ENCODE peak calls at places on chromosomes 12 and 14, in ten cellular contexts. One of them, this sample, is unnamed.

GRCh38 chr12:74021937-74022336 is 515.7 kb upstream of the ATXN7L3B start:
- DNase-seq in IMR-90: no peak
- DNase-seq in AG04450: no peak
- DNase-seq in NB4: peak; percentile 72
- DNase-seq in foreskin fibroblast: no peak
- DNase-seq in BJ: no peak
- DNase-seq in WERI-Rb-1: peak; percentile 84
- DNase-seq in BE2C: peak; percentile 65
- DNase-seq in heart right ventricle: no peak
- DNase-seq in upper lobe of right lung: no peak
- DNase-seq in this sample: no peak

GRCh38 chr14:52351561-52352491 is 37.7 kb downstream of the PTGER2 start:
- DNase-seq in IMR-90: peak; percentile 41
- DNase-seq in AG04450: no peak
- DNase-seq in NB4: no peak
- DNase-seq in foreskin fibroblast: peak; percentile 76
- DNase-seq in BJ: peak; percentile 80
- DNase-seq in WERI-Rb-1: no peak
- DNase-seq in BE2C: peak; percentile 47
- DNase-seq in heart right ventricle: no peak
- DNase-seq in upper lobe of right lung: no peak
- DNase-seq in this sample: peak; percentile 95

GRCh38 chr14:61526405-61527312 is 168.7 kb upstream of the HIF1A start:
- DNase-seq in IMR-90: no peak
- DNase-seq in AG04450: no peak
- DNase-seq in NB4: peak; percentile 14
- DNase-seq in foreskin fibroblast: no peak
- DNase-seq in BJ: no peak
- DNase-seq in WERI-Rb-1: no peak
- DNase-seq in BE2C: no peak
- DNase-seq in heart right ventricle: no peak
- DNase-seq in upper lobe of right lung: peak; percentile 70
- DNase-seq in this sample: no peak

GRCh38 chr12:2092890-2093289 is 40.1 kb downstream of the CACNA1C start:
- DNase-seq in IMR-90: peak; percentile 36
- DNase-seq in AG04450: no peak
- DNase-seq in NB4: no peak
- DNase-seq in foreskin fibroblast: peak; percentile 41
- DNase-seq in BJ: no peak
- DNase-seq in WERI-Rb-1: no peak
- DNase-seq in BE2C: no peak
- DNase-seq in heart right ventricle: peak; percentile 62
- DNase-seq in upper lobe of right lung: peak; percentile 28
- DNase-seq in this sample: peak; percentile 59

GRCh38 chr12:72313757-72314270 is 41.6 kb downstream of the TRHDE start:
- DNase-seq in IMR-90: peak; percentile 40
- DNase-seq in AG04450: no peak
- DNase-seq in NB4: no peak
- DNase-seq in foreskin fibroblast: no peak
- DNase-seq in BJ: no peak
- DNase-seq in WERI-Rb-1: no peak
- DNase-seq in BE2C: no peak
- DNase-seq in heart right ventricle: no peak
- DNase-seq in upper lobe of right lung: no peak
- DNase-seq in this sample: no peak

GRCh38 chr12:127078577-127079350 is 1188.2 kb upstream of the TMEM132C start:
- DNase-seq in IMR-90: no peak
- DNase-seq in AG04450: no peak
- DNase-seq in NB4: no peak
- DNase-seq in foreskin fibroblast: peak; percentile 7
- DNase-seq in BJ: no peak
- DNase-seq in WERI-Rb-1: no peak
- DNase-seq in BE2C: no peak
- DNase-seq in heart right ventricle: no peak
- DNase-seq in upper lobe of right lung: no peak
- DNase-seq in this sample: no peak

GRCh38 chr12:27965411-27965810 is 7.1 kb downstream of the PTHLH start:
- DNase-seq in IMR-90: peak; percentile 63
- DNase-seq in AG04450: no peak
- DNase-seq in NB4: no peak
- DNase-seq in foreskin fibroblast: peak; percentile 44
- DNase-seq in BJ: no peak
- DNase-seq in WERI-Rb-1: no peak
- DNase-seq in BE2C: no peak
- DNase-seq in heart right ventricle: no peak
- DNase-seq in upper lobe of right lung: no peak
- DNase-seq in this sample: no peak

GRCh38 chr12:51262758-51263177 is 7.4 kb downstream of the SMAGP start:
- DNase-seq in IMR-90: peak; percentile 48
- DNase-seq in AG04450: no peak
- DNase-seq in NB4: peak; percentile 72
- DNase-seq in foreskin fibroblast: peak; percentile 74
- DNase-seq in BJ: no peak
- DNase-seq in WERI-Rb-1: peak; percentile 34
- DNase-seq in BE2C: peak; percentile 52
- DNase-seq in heart right ventricle: no peak
- DNase-seq in upper lobe of right lung: peak; percentile 70
- DNase-seq in this sample: no peak

GRCh38 chr12:124286946-124287345 is 7.9 kb upstream of the RFLNA start:
- DNase-seq in IMR-90: no peak
- DNase-seq in AG04450: no peak
- DNase-seq in NB4: no peak
- DNase-seq in foreskin fibroblast: no peak
- DNase-seq in BJ: no peak
- DNase-seq in WERI-Rb-1: no peak
- DNase-seq in BE2C: no peak
- DNase-seq in heart right ventricle: no peak
- DNase-seq in upper lobe of right lung: no peak
- DNase-seq in this sample: no peak

GRCh38 chr12:87678453-87678852 is 350.7 kb downstream of the C12orf50 start:
- DNase-seq in IMR-90: peak; percentile 59
- DNase-seq in AG04450: no peak
- DNase-seq in NB4: no peak
- DNase-seq in foreskin fibroblast: peak; percentile 19
- DNase-seq in BJ: no peak
- DNase-seq in WERI-Rb-1: no peak
- DNase-seq in BE2C: no peak
- DNase-seq in heart right ventricle: no peak
- DNase-seq in upper lobe of right lung: no peak
- DNase-seq in this sample: no peak

GRCh38 chr12:131830335-131831020 is 2.3 kb downstream of the MMP17 start:
- DNase-seq in IMR-90: peak; percentile 77
- DNase-seq in AG04450: peak; percentile 68
- DNase-seq in NB4: peak; percentile 92
- DNase-seq in foreskin fibroblast: peak; percentile 97
- DNase-seq in BJ: no peak
- DNase-seq in WERI-Rb-1: peak; percentile 85
- DNase-seq in BE2C: peak; percentile 87
- DNase-seq in heart right ventricle: peak; percentile 74
- DNase-seq in upper lobe of right lung: peak; percentile 87
- DNase-seq in this sample: peak; percentile 40

GRCh38 chr12:78095623-78096022 is 264.9 kb downstream of the NAV3 start:
- DNase-seq in IMR-90: no peak
- DNase-seq in AG04450: no peak
- DNase-seq in NB4: no peak
- DNase-seq in foreskin fibroblast: no peak
- DNase-seq in BJ: no peak
- DNase-seq in WERI-Rb-1: no peak
- DNase-seq in BE2C: no peak
- DNase-seq in heart right ventricle: no peak
- DNase-seq in upper lobe of right lung: no peak
- DNase-seq in this sample: no peak

GRCh38 chr12:78101181-78101876 is 270.6 kb downstream of the NAV3 start:
- DNase-seq in IMR-90: no peak
- DNase-seq in AG04450: no peak
- DNase-seq in NB4: no peak
- DNase-seq in foreskin fibroblast: no peak
- DNase-seq in BJ: no peak
- DNase-seq in WERI-Rb-1: no peak
- DNase-seq in BE2C: no peak
- DNase-seq in heart right ventricle: no peak
- DNase-seq in upper lobe of right lung: no peak
- DNase-seq in this sample: no peak

GRCh38 chr12:78101946-78102635 is 271.4 kb downstream of the NAV3 start:
- DNase-seq in IMR-90: no peak
- DNase-seq in AG04450: no peak
- DNase-seq in NB4: no peak
- DNase-seq in foreskin fibroblast: no peak
- DNase-seq in BJ: no peak
- DNase-seq in WERI-Rb-1: no peak
- DNase-seq in BE2C: no peak
- DNase-seq in heart right ventricle: no peak
- DNase-seq in upper lobe of right lung: no peak
- DNase-seq in this sample: no peak

GRCh38 chr12:78099806-78100205 is 269.1 kb downstream of the NAV3 start:
- DNase-seq in IMR-90: no peak
- DNase-seq in AG04450: no peak
- DNase-seq in NB4: no peak
- DNase-seq in foreskin fibroblast: no peak
- DNase-seq in BJ: no peak
- DNase-seq in WERI-Rb-1: no peak
- DNase-seq in BE2C: no peak
- DNase-seq in heart right ventricle: no peak
- DNase-seq in upper lobe of right lung: no peak
- DNase-seq in this sample: no peak

DNA sequence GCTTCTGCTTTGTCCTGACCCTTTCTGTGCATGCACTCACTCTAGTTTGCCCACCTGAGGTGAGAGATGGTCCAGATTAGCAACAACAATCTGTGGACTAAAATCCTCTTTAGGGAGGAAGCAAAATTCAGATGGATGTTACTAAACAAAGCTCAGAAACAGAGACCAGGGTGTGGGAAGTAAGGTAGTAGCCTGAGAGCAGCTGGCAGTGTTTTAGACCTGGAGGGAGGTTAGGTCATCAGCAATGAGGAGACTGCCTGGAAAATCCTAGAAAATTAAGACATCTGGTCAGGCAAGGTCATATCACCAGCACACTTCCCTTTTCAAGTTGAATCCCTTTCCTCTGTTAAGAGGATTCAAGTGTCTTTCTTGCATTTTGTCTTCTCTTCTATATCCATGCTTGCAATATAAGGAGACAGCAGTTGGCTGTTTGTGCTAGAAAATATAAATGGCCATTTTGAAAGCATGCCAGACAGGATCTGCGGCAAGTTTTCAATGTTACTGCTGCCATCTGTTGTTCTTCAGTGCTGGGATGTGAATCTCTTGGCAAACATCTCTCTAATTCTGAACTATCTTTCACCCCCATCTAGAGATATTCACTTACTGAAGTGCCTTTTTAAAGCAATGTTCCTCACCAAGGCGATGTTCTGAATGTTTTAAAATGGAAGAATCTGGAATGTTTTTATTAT is 266.4 kb downstream of the NAV3 start:
- DNase-seq in IMR-90: peak; percentile 69
- DNase-seq in AG04450: peak; percentile 26
- DNase-seq in NB4: no peak
- DNase-seq in foreskin fibroblast: peak; percentile 78
- DNase-seq in BJ: peak; percentile 37
- DNase-seq in WERI-Rb-1: peak; percentile 49
- DNase-seq in BE2C: no peak
- DNase-seq in heart right ventricle: no peak
- DNase-seq in upper lobe of right lung: no peak
- DNase-seq in this sample: no peak
- TF ChIP-seq CTCF in IMR-90: no peak
- TF ChIP-seq CTCF in AG04450: peak; percentile 14
- TF ChIP-seq CTCF in NB4: no peak
- TF ChIP-seq CTCF in foreskin fibroblast: peak; percentile 18
- TF ChIP-seq CTCF in BJ: peak; percentile 25
- TF ChIP-seq CTCF in WERI-Rb-1: no peak
- TF ChIP-seq CTCF in BE2C: no peak
- TF ChIP-seq CTCF in heart right ventricle: no peak
- TF ChIP-seq CTCF in upper lobe of right lung: no peak
- TF ChIP-seq CTCF in this sample: peak; percentile 23

GRCh38 chr14:94971750-94972149 is 185.6 kb downstream of the DICER1 start:
- DNase-seq in IMR-90: no peak
- DNase-seq in AG04450: no peak
- DNase-seq in NB4: no peak
- DNase-seq in foreskin fibroblast: no peak
- DNase-seq in BJ: no peak
- DNase-seq in WERI-Rb-1: no peak
- DNase-seq in BE2C: no peak
- DNase-seq in heart right ventricle: peak; percentile 39
- DNase-seq in upper lobe of right lung: no peak
- DNase-seq in this sample: no peak
- H3K4me3 ChIP-seq in IMR-90: no peak overlapping the region
- H3K4me3 ChIP-seq in AG04450: no peak overlapping the region
- H3K4me3 ChIP-seq in NB4: no peak overlapping the region
- H3K4me3 ChIP-seq in foreskin fibroblast: no peak overlapping the region
- H3K4me3 ChIP-seq in BJ: no peak overlapping the region
- H3K4me3 ChIP-seq in WERI-Rb-1: no peak overlapping the region
- H3K4me3 ChIP-seq in BE2C: no peak overlapping the region
- H3K4me3 ChIP-seq in heart right ventricle: no peak overlapping the region
- H3K4me3 ChIP-seq in upper lobe of right lung: no peak overlapping the region
- H3K4me3 ChIP-seq in this sample: no peak overlapping the region

DNA sequence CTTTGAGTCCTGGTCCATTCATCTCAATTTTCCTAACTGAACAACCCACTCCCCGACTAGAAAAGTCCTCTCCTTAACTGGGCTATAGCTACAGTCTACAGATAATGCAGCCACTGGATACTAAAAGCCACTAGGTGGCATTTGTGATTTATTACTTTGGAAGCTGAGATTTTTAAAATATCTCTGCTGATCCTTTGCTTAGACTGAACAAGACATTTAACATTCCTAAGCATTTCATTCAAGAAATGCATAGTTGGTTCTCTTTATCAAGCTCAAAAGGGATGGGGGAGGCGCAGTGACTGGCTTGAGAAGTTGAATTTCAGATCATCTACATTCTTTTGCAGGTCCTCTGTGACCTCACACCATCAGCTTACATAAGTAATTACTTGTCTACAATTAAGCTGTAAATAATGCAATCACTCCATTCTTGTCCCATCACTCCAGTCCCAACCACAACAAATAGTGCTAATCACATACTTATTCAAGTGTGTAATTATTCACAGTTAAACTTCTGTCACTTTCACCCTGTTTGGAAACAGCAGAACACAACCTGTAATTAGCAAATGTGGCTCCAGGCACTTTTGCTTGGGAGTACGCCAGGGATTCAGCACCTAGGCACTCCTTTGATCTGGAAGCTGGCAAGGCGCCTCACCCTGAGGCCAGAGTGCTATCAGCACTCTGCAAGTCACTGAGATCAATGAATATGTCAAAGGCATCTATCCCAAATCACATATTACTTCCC is 203.5 kb downstream of the NOVA1 start:
- DNase-seq in IMR-90: peak; percentile 12
- DNase-seq in AG04450: no peak
- DNase-seq in NB4: no peak
- DNase-seq in foreskin fibroblast: peak; percentile 51
- DNase-seq in BJ: no peak
- DNase-seq in WERI-Rb-1: no peak
- DNase-seq in BE2C: no peak
- DNase-seq in heart right ventricle: no peak
- DNase-seq in upper lobe of right lung: no peak
- DNase-seq in this sample: no peak
- TF ChIP-seq CTCF in IMR-90: peak; percentile 46
- TF ChIP-seq CTCF in AG04450: peak; percentile 34
- TF ChIP-seq CTCF in NB4: peak; percentile 6
- TF ChIP-seq CTCF in foreskin fibroblast: no peak
- TF ChIP-seq CTCF in BJ: no peak
- TF ChIP-seq CTCF in WERI-Rb-1: peak; percentile 20
- TF ChIP-seq CTCF in BE2C: peak; percentile 37
- TF ChIP-seq CTCF in heart right ventricle: peak; percentile 57
- TF ChIP-seq CTCF in upper lobe of right lung: peak; percentile 25
- TF ChIP-seq CTCF in this sample: no peak

GRCh38 chr14:76701436-76701835 is 59.8 kb upstream of the VASH1 start:
- DNase-seq in IMR-90: no peak
- DNase-seq in AG04450: no peak
- DNase-seq in NB4: no peak
- DNase-seq in foreskin fibroblast: no peak
- DNase-seq in BJ: no peak
- DNase-seq in WERI-Rb-1: no peak
- DNase-seq in BE2C: no peak
- DNase-seq in heart right ventricle: no peak
- DNase-seq in upper lobe of right lung: no peak
- DNase-seq in this sample: no peak
- H3K4me3 ChIP-seq in IMR-90: no peak overlapping the region
- H3K4me3 ChIP-seq in AG04450: no peak overlapping the region
- H3K4me3 ChIP-seq in NB4: no peak overlapping the region
- H3K4me3 ChIP-seq in foreskin fibroblast: no peak overlapping the region
- H3K4me3 ChIP-seq in BJ: no peak overlapping the region
- H3K4me3 ChIP-seq in WERI-Rb-1: no peak overlapping the region
- H3K4me3 ChIP-seq in BE2C: no peak overlapping the region
- H3K4me3 ChIP-seq in heart right ventricle: no peak overlapping the region
- H3K4me3 ChIP-seq in upper lobe of right lung: no peak overlapping the region
- H3K4me3 ChIP-seq in this sample: no peak overlapping the region

This sample was measured in AG09309.